ENCODE peak calls at places on chromosomes 4 and X, in seven cellular contexts. X is aorta; B is naive thymus-derived CD4-positive, alpha-beta T cell; T is fibroblast of mammary gland; S is CD8-positive, alpha-beta T cell; L is tibial artery; M is CD4-positive, CD25-positive, alpha-beta regulatory T cell. H is an unnamed sample.

GRCh38 chr4:159516556-159516955 is 413.7 kb downstream of the RAPGEF2 start:
- DNase-seq in T (peak), L (no peak), X (no peak), M (no peak), B (no peak), S (no peak), H (peak)

GRCh38 chr4:146029939-146030710 is 91.5 kb upstream of the ZNF827 start:
- DNase-seq in S (no peak), T (no peak), L (no peak), X (no peak), M (no peak), B (no peak), H (no peak)

GRCh38 chr4:3765271-3766206 is 646 bp upstream of the ADRA2C start:
- DNase-seq in M (no peak), T (peak), S (no peak), X (peak), B (no peak), L (peak), H (peak)

GRCh38 chr4:121358473-121358872 is 22.3 kb downstream of the QRFPR start:
- DNase-seq in X (no peak), L (no peak), T (peak), M (no peak), B (no peak), S (no peak), H (no peak)

GRCh38 chrX:115894087-115894486 is 276.5 kb upstream of the AGTR2 start:
- DNase-seq in X (no peak), T (peak), S (no peak), M (peak), L (no peak), B (no peak), H (peak)

GRCh38 chr4:40586729-40587128 is 42.9 kb downstream of the RBM47 start:
- DNase-seq in L (peak), M (no peak), B (no peak), S (no peak), T (no peak), X (no peak), H (no peak)

GRCh38 chrX:140274761-140275525 is 229.9 kb downstream of the SOX3 start:
- DNase-seq in M (no peak), X (no peak), L (no peak), B (no peak), S (no peak), T (peak), H (no peak)

GRCh38 chr4:184851200-184851541 is 25.4 kb upstream of the ACSL1 start:
- DNase-seq in B (no peak), M (no peak), T (peak), X (no peak), L (peak), S (no peak), H (no peak)

GRCh38 chr4:88110826-88111225 is 47.6 kb downstream of the ABCG2 start:
- DNase-seq in L (no peak), T (no peak), X (no peak), M (no peak), S (no peak), B (no peak), H (no peak)

GRCh38 chr4:87716350-87717041 is 66.4 kb downstream of the DMP1 start:
- DNase-seq in M (no peak), X (no peak), T (peak), L (peak), B (no peak), S (no peak), H (peak)

GRCh38 chrX:2707334-2707760 is 16.3 kb downstream of the CD99 start:
- DNase-seq in S (peak), T (peak), M (no peak), X (peak), B (no peak), L (peak), H (peak)

GRCh38 chr4:72564184-72564583 is 4.8 kb downstream of the ADAMTS3 start:
- DNase-seq in T (peak), S (no peak), M (no peak), B (no peak), X (no peak), L (peak), H (no peak)

GRCh38 chrX:95885074-95885473 is 799.6 kb upstream of the DIAPH2 start:
- DNase-seq in B (no peak), L (peak), M (no peak), X (no peak), T (peak), S (no peak), H (no peak)

GRCh38 chr4:139266583-139267257 is 13.3 kb downstream of the MGARP start:
- DNase-seq in L (peak), B (peak), S (peak), X (peak), M (peak), T (peak), H (peak)

GRCh38 chrX:111133389-111133788 is 37.4 kb downstream of the PAK3 start:
- DNase-seq in L (no peak), X (no peak), B (no peak), M (no peak), S (no peak), T (peak), H (no peak)

GRCh38 chr4:185479507-185479971 is 8.0 kb upstream of the CCDC110 start:
- DNase-seq in M (no peak), B (no peak), T (no peak), S (no peak), L (no peak), X (no peak), H (no peak)

GRCh38 chrX:45668686-45669443 is 468.2 kb upstream of the DIPK2B start:
- DNase-seq in T (peak), L (no peak), M (no peak), X (no peak), S (no peak), B (no peak), H (peak)

GRCh38 chr4:5751918-5752802 is 41.2 kb downstream of the EVC start:
- DNase-seq in S (no peak), X (no peak), M (no peak), L (no peak), B (no peak), T (peak), H (peak)

GRCh38 chr4:161581262-161581661 is 582.5 kb downstream of the FSTL5 start:
- DNase-seq in B (no peak), X (no peak), M (no peak), L (no peak), S (no peak), T (no peak), H (no peak)

GRCh38 chr4:3176625-3177229 is 72.2 kb upstream of the MSANTD1 start:
- DNase-seq in L (no peak), T (no peak), X (no peak), M (no peak), B (no peak), S (no peak), H (peak)

GRCh38 chr4:147041376-147041775 is 95.7 kb upstream of the TTC29 start:
- DNase-seq in B (no peak), X (no peak), L (no peak), T (no peak), M (no peak), S (no peak), H (no peak)

GRCh38 chr4:40301592-40301991 is 33.5 kb upstream of the CHRNA9 start:
- DNase-seq in T (no peak), L (no peak), X (no peak), B (peak), M (peak), S (peak), H (no peak)

GRCh38 chr4:115803825-115804224 is 690.4 kb upstream of the NDST4 start:
- DNase-seq in T (no peak), L (no peak), M (no peak), X (no peak), S (no peak), B (no peak), H (no peak)

GRCh38 chrX:11791537-11791936 is 33.5 kb downstream of the MSL3 start:
- DNase-seq in L (no peak), M (no peak), B (no peak), X (no peak), T (no peak), S (no peak), H (no peak)

GRCh38 chrX:43643662-43644061 is 12.4 kb upstream of the MAOA start:
- DNase-seq in M (no peak), T (no peak), B (no peak), X (no peak), L (no peak), S (no peak), H (no peak)

GRCh38 chrX:72100824-72101351 is 30.8 kb downstream of the RTL5 start:
- DNase-seq in X (no peak), M (peak), T (no peak), S (peak), L (no peak), B (peak), H (no peak)

GRCh38 chrX:74133156-74133796 is 170.7 kb upstream of the ZCCHC13 start:
- DNase-seq in B (no peak), L (no peak), X (no peak), S (no peak), M (peak), T (peak), H (peak)

GRCh38 chr4:154714339-154715040 is 29.3 kb upstream of the LRAT start:
- DNase-seq in X (no peak), S (no peak), B (no peak), T (peak), M (no peak), L (no peak), H (no peak)

GRCh38 chr4:616911-617643 is 8.3 kb upstream of the PDE6B start:
- DNase-seq in T (no peak), M (no peak), S (no peak), L (no peak), X (peak), B (no peak), H (peak)

GRCh38 chr4:39054497-39054896 is 7.5 kb upstream of the KLHL5 start:
- DNase-seq in B (no peak), S (no peak), L (no peak), T (no peak), X (no peak), M (no peak), H (no peak)

GRCh38 chrX:38312436-38312835 is 14.9 kb downstream of the RPGR start:
- DNase-seq in M (no peak), B (no peak), L (no peak), X (no peak), S (no peak), T (peak), H (no peak)

GRCh38 chrX:70030242-70030823 is 19.4 kb downstream of the AWAT2 start:
- DNase-seq in M (peak), L (no peak), S (peak), T (peak), B (peak), X (no peak), H (no peak)

GRCh38 chrX:40007136-40007535 is 90.6 kb downstream of the BCOR start:
- DNase-seq in T (no peak), S (no peak), X (no peak), L (no peak), M (no peak), B (no peak), H (peak)

GRCh38 chrX:15914486-15914885 is 59.9 kb upstream of the AP1S2 start:
- DNase-seq in L (no peak), M (no peak), X (no peak), S (no peak), T (no peak), B (no peak), H (no peak)

GRCh38 chr4:158578476-158578875 is 56.8 kb downstream of the RXFP1 start:
- DNase-seq in S (no peak), X (no peak), T (peak), B (no peak), L (no peak), M (no peak), H (peak)

GRCh38 chr4:43316813-43317212 is 424.3 kb downstream of the GRXCR1 start:
- DNase-seq in M (no peak), L (no peak), B (no peak), X (no peak), S (no peak), T (peak), H (no peak)

GRCh38 chr4:55125763-55126541 is 557 bp upstream of the KDR start:
- DNase-seq in S (no peak), B (no peak), X (no peak), M (no peak), L (peak), T (peak), H (peak)

GRCh38 chr4:16083217-16084191 is at the start of gene PROM1:
- DNase-seq in X (peak), B (no peak), T (no peak), S (no peak), L (no peak), M (no peak), H (peak)

GRCh38 chrX:45322382-45322781 is 121.7 kb upstream of the DIPK2B start:
- DNase-seq in T (peak), B (no peak), S (no peak), L (peak), X (no peak), M (no peak), H (peak)

GRCh38 chr4:168218663-168219062 is 99.9 kb downstream of the DDX60 start:
- DNase-seq in M (no peak), X (no peak), B (no peak), T (peak), L (no peak), S (no peak), H (peak)

GRCh38 chr4:168220893-168221292 is 97.7 kb downstream of the DDX60 start:
- DNase-seq in B (no peak), L (no peak), X (no peak), T (peak), S (no peak), M (no peak), H (no peak)

GRCh38 chr4:168221298-168221697 is 97.3 kb downstream of the DDX60 start:
- DNase-seq in X (no peak), S (no peak), T (peak), M (no peak), L (no peak), B (no peak), H (no peak)
- H3K4me3 ChIP-seq in X (no peak), S (no peak), T (no peak), M (no peak), L (no peak), B (no peak), H (no peak)

DNA sequence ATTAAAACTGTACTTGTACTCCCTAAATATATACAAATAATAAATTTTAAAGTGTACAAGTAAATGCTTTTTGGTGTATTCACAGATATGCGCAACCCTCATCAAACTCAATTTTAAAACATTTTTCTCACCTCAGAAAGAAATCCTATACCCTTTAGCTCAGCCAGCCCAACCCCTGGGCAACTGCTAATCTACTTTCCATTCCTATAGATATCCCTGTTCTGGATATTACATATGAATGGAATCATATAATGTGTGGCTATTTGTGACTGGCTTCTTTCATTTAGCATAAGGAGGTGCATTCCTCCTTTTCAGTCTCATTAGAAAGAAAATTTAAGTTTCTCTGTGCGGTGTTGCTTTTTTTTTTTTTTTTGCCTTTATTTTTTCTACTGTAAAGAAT is 39.4 kb downstream of the INTU start:
- DNase-seq in T (no peak), B (no peak), S (no peak), M (no peak), L (no peak), X (no peak), H (no peak)
- H3K4me3 ChIP-seq in T (no peak), B (no peak), S (no peak), M (no peak), L (no peak), X (no peak), H (no peak)

GRCh38 chrX:134171661-134172587 is 65.1 kb upstream of the CCDC160 start:
- DNase-seq in L (peak), T (no peak), X (peak), B (no peak), M (peak), S (no peak), H (peak)
- H3K4me3 ChIP-seq in L (peak), T (no peak), X (peak), B (peak), M (peak), S (peak), H (no peak)

GRCh38 chr4:35526456-35526855 is 717.9 kb downstream of the ARAP2 start:
- DNase-seq in M (no peak), B (no peak), X (no peak), L (no peak), S (no peak), T (no peak), H (no peak)

GRCh38 chr4:35520059-35520458 is 724.3 kb downstream of the ARAP2 start:
- DNase-seq in X (no peak), M (no peak), L (no peak), S (no peak), T (no peak), B (no peak), H (no peak)

GRCh38 chr4:35521682-35522081 is 722.6 kb downstream of the ARAP2 start:
- DNase-seq in X (no peak), L (no peak), M (no peak), S (no peak), B (no peak), T (no peak), H (no peak)

DNA sequence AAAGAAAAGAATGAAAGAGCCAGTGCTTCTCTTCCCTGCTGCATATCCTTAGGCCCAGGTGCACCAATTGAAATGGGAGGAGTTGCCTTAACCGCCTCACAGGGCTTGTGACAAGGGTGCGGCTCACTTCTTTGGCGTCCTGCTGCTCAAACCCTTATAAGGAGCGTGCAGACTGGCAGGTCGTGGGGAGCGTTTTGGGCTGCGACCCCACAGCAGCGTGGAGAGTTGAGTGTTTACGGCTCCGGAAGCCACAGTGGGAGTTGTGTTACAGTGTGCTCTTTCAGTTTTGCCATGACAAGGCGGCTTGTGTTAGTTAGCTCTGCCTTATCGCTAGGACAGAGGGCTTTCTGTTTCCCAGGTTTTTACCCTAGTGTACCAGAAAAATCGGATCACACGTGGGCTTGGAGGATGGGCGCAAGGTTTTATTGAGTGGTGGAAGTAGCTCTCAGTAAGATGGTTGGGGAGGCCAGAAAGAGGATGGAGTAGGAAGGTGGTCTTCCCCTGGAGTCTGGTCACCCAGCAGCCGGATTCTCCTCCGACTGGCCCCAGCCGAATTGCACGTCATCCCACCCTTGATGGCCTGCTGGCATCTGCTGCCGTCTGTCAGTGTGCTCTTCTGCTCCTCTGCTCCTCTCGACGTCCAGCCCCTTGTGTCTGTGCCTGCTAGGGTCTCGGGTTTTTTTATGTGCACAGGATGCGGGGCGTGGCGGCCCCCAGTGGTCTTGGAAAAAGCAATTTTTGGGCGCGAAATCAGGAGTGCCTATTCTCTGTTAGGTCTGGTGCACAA is 718.9 kb downstream of the ARAP2 start:
- DNase-seq in L (no peak), M (no peak), B (no peak), X (no peak), T (no peak), S (no peak), H (no peak)
- H3K4me3 ChIP-seq in L (no peak), M (no peak), B (no peak), X (no peak), T (no peak), S (no peak), H (no peak)

DNA sequence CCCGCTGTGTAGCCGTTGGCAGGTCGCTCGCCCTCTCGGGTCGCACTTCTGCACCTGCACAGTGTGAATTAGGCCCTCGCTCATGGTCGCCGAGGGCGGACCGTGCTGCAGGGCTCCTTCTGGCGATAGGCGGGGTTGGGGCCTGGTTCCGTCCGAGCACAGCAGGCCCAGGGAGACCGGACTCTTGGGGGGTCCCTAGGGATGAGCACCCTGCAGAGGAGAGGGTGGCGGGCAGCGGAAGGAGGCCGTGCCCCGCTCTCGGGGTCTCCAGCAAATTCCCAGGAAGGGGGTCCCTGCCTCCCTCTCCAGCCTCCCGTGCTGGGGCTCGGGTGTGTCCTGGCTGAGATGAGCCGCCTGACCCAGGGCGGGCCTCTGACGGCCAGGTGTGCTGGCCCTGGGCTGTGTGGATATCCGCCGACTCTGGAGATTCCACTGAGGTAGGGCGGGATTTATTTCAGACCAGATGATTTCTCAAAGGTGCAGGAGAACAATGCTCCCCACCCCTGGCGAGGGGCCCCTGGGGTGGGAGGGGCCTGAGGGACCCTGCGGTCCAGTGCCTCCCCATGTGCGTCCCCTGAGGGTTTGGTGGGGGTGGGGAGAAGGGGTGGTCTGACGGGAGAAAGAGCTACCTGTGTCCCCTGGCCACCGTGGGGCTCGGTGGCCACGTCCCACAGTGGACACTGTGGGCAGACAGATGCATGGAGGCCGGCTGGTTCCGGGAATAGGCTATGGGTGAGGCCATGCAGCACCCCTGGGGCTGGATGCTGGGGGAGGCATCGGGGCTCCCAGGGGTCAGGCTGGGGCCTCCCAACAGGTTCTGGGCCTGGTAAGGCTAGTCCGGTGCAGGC is 867 bp upstream of the FAM53A start:
- DNase-seq in T (no peak), X (no peak), B (no peak), M (no peak), S (no peak), L (no peak), H (peak)
- H3K4me3 ChIP-seq in T (peak), X (no peak), B (peak), M (no peak), S (peak), L (peak), H (peak)

GRCh38 chr4:151227731-151228130 is 49.2 kb upstream of the PRSS48 start:
- DNase-seq in L (peak), X (peak), T (peak), B (no peak), S (no peak), M (no peak), H (peak)
- H3K4me3 ChIP-seq in L (peak), X (peak), T (peak), B (no peak), S (no peak), M (no peak), H (peak)

GRCh38 chr4:112651641-112652040 is 14.7 kb downstream of the LARP7 start:
- DNase-seq in B (no peak), L (no peak), T (no peak), M (no peak), S (no peak), X (no peak), H (no peak)
- H3K4me3 ChIP-seq in B (no peak), L (no peak), T (no peak), M (no peak), S (no peak), X (no peak), H (no peak)

GRCh38 chrX:106802388-106803275 is at the start of gene TBC1D8B:
- DNase-seq in X (peak), M (no peak), T (peak), S (no peak), B (no peak), L (peak), H (peak)
- H3K4me3 ChIP-seq in X (peak), M (peak), T (peak), S (peak), B (peak), L (peak), H (peak)

GRCh38 chr4:61886180-61886579 is 686.1 kb downstream of the ADGRL3 start:
- DNase-seq in L (no peak), T (no peak), B (no peak), X (no peak), S (no peak), M (no peak), H (no peak)
- H3K4me3 ChIP-seq in L (no peak), T (no peak), B (no peak), X (no peak), S (no peak), M (no peak), H (no peak)